ENCODE peak calls at places on chromosome 14, in five cellular contexts. U is right cardiac atrium, I is H9, V is stomach, O is pancreas. Y is an unnamed sample.

GRCh38 chr14:100827751-100828447 is 2.0 kb downstream of the MEG3 start:
- DNase-seq in I (no peak), U (peak), V (no peak), O (peak), Y (no peak)

GRCh38 chr14:96260341-96260821 is 4.4 kb downstream of the BDKRB1 start:
- DNase-seq in U (no peak), O (no peak), V (no peak), I (no peak), Y (no peak)

GRCh38 chr14:59126714-59127436 is 61.6 kb upstream of the DAAM1 start:
- DNase-seq in V (no peak), O (no peak), I (no peak), U (no peak), Y (peak)

GRCh38 chr14:24150567-24150966 is 3.3 kb downstream of the RNF31 start:
- DNase-seq in I (no peak), V (no peak), O (no peak), U (no peak), Y (no peak)

GRCh38 chr14:64233791-64234190 is 60.4 kb downstream of the ESR2 start:
- DNase-seq in U (no peak), V (no peak), O (no peak), I (no peak), Y (no peak)

GRCh38 chr14:101980700-101981099 is 16.3 kb downstream of the DYNC1H1 start:
- DNase-seq in I (no peak), V (peak), O (peak), U (no peak), Y (no peak)

GRCh38 chr14:69325086-69325485 is 65.1 kb downstream of the GALNT16 start:
- DNase-seq in I (no peak), U (no peak), O (no peak), V (no peak), Y (no peak)

GRCh38 chr14:57182760-57183503 is 85.8 kb downstream of the EXOC5 start:
- DNase-seq in U (no peak), O (no peak), I (peak), V (no peak), Y (peak)

GRCh38 chr14:36096090-36096489 is 80.4 kb downstream of the PTCSC3 start:
- DNase-seq in I (no peak), O (no peak), V (no peak), U (no peak), Y (no peak)

GRCh38 chr14:59870277-59871165 is at the start of gene RTN1:
- DNase-seq in I (peak), U (peak), O (peak), V (peak), Y (peak)

GRCh38 chr14:69891422-69891821 is 12.2 kb downstream of the SMOC1 start:
- DNase-seq in U (no peak), O (no peak), V (no peak), I (peak), Y (peak)

GRCh38 chr14:54813081-54813480 is 89.5 kb downstream of the GCH1 start:
- DNase-seq in V (no peak), I (peak), O (no peak), U (no peak), Y (no peak)

GRCh38 chr14:79758985-79759384 is 452.3 kb downstream of the DIO2 start:
- DNase-seq in V (no peak), I (no peak), U (no peak), O (no peak), Y (no peak)

GRCh38 chr14:37147310-37147875 is 25.0 kb downstream of the SLC25A21 start:
- DNase-seq in U (no peak), I (no peak), V (no peak), O (no peak), Y (peak)

GRCh38 chr14:88202296-88202695 is 120.8 kb downstream of the KCNK10 start:
- DNase-seq in I (no peak), U (no peak), V (no peak), O (no peak), Y (no peak)

GRCh38 chr14:103123128-103123633 is at the start of gene TNFAIP2:
- DNase-seq in V (no peak), U (peak), O (peak), I (peak), Y (no peak)

GRCh38 chr14:54974773-54975414 is 52.0 kb downstream of the WDHD1 start:
- DNase-seq in O (no peak), V (no peak), I (no peak), U (no peak), Y (no peak)

GRCh38 chr14:100376751-100377171 is 53.6 kb downstream of the SLC25A47 start:
- DNase-seq in O (no peak), I (no peak), U (no peak), V (no peak), Y (peak)

GRCh38 chr14:91190853-91191252 is 53.7 kb downstream of the GPR68 start:
- DNase-seq in I (no peak), V (no peak), U (no peak), O (no peak), Y (no peak)

GRCh38 chr14:50001999-50002925 is 109.4 kb downstream of the ARF6 start:
- DNase-seq in I (no peak), U (peak), O (peak), V (peak), Y (peak)

GRCh38 chr14:91413547-91414474 is 3.8 kb downstream of the CCDC88C start:
- DNase-seq in I (peak), U (no peak), O (peak), V (peak), Y (peak)

GRCh38 chr14:67317822-67318221 is 41.8 kb downstream of the ATP6V1D start:
- DNase-seq in U (no peak), V (no peak), I (no peak), O (no peak), Y (no peak)

GRCh38 chr14:26554069-26554772 is 43.6 kb downstream of the NOVA1 start:
- DNase-seq in I (no peak), O (no peak), U (no peak), V (no peak), Y (no peak)

GRCh38 chr14:66662374-66662773 is 154.4 kb downstream of the GPHN start:
- DNase-seq in U (no peak), V (no peak), I (no peak), O (no peak), Y (peak)

GRCh38 chr14:42872775-42873174 is 1266.1 kb downstream of the LRFN5 start:
- DNase-seq in U (no peak), I (no peak), O (no peak), V (no peak), Y (no peak)

GRCh38 chr14:50099335-50099734 is 17.0 kb downstream of the VCPKMT start:
- DNase-seq in O (no peak), I (no peak), U (no peak), V (no peak), Y (no peak)

GRCh38 chr14:89841855-89842254 is 112.7 kb downstream of the EFCAB11 start:
- DNase-seq in U (no peak), V (no peak), O (no peak), I (peak), Y (peak)

GRCh38 chr14:88746042-88746441 is 46.7 kb downstream of the EML5 start:
- DNase-seq in I (no peak), O (no peak), V (no peak), U (no peak), Y (no peak)

GRCh38 chr14:68709007-68709406 is 83.9 kb downstream of the ZFP36L1 start:
- DNase-seq in V (no peak), I (no peak), O (no peak), U (no peak), Y (no peak)

GRCh38 chr14:24633353-24633752 is 637 bp downstream of the GZMB start:
- DNase-seq in V (no peak), I (no peak), O (no peak), U (no peak), Y (no peak)

GRCh38 chr14:21711360-21711961 is 37.8 kb upstream of the OR4E1 start:
- DNase-seq in U (no peak), O (no peak), V (no peak), I (no peak), Y (peak)

GRCh38 chr14:67557118-67557517 is 24.0 kb downstream of the PLEKHH1 start:
- DNase-seq in V (no peak), O (no peak), I (no peak), U (no peak), Y (no peak)

GRCh38 chr14:45287609-45288008 is 34.6 kb upstream of the MIS18BP1 start:
- DNase-seq in U (no peak), V (no peak), O (no peak), I (no peak), Y (no peak)

GRCh38 chr14:30855345-30856037 is 18.9 kb upstream of the COCH start:
- DNase-seq in I (no peak), V (no peak), U (no peak), O (no peak), Y (no peak)

GRCh38 chr14:22375321-22375930 is 213.6 kb downstream of the DAD1 start:
- DNase-seq in V (no peak), U (no peak), I (no peak), O (no peak), Y (no peak)

GRCh38 chr14:72906879-72907278 is 13.0 kb upstream of the DPF3 start:
- DNase-seq in V (no peak), I (no peak), O (no peak), U (no peak), Y (no peak)

GRCh38 chr14:62126885-62127478 is 364.8 kb downstream of the SNAPC1 start:
- DNase-seq in U (no peak), V (no peak), O (peak), I (no peak), Y (no peak)

GRCh38 chr14:65462411-65462810 is 49.9 kb downstream of the FUT8 start:
- DNase-seq in V (no peak), I (no peak), O (no peak), U (no peak), Y (no peak)

GRCh38 chr14:101191882-101192660 is 288.5 kb upstream of the RTL1 start:
- DNase-seq in U (no peak), V (peak), I (no peak), O (peak), Y (no peak)

GRCh38 chr14:105436891-105437722 is 17.5 kb downstream of the MTA1 start:
- DNase-seq in V (no peak), O (no peak), I (no peak), U (peak), Y (no peak)
- H3K27ac ChIP-seq in V (no peak), O (no peak), I (no peak), U (no peak), Y (no peak)

DNA sequence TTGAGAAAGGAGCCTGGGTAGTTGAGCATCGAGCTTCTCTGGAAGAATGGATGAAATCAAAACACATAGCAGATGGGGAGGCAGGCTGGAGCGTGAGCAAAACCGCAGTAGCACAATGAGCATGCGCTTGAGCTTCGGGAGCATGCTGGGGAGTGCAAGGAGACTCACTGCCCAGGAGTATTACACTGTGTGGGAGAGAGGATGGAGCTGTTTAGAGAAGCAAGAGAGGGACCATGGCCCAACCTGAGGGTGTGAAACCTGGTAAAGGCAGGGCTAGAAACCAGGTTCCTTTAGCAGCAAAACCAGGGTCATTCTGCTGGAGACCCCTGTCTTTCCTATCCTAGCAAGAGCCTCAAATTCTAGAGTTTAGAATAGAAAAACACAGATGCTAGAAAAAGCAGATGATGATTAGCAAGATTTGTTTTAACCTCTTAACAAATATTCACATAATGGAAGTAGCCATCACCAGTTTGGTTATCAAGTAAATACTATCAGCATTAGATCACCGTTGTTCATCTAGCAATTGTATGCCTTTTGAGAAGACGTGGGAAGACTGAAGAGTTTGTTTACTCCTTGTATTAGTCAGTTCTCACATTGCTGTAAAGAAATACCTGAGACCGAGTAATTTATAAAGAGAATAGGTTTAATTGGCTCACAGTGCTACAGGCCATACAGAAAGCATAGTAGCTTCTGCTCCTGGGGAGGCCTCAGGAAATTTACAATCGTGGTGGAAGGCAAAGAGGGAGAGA is 484.7 kb downstream of the EGLN3 start:
- DNase-seq in I (no peak), O (no peak), V (no peak), U (no peak), Y (peak)
- H3K27ac ChIP-seq in I (no peak), O (no peak), V (no peak), U (no peak), Y (no peak)

DNA sequence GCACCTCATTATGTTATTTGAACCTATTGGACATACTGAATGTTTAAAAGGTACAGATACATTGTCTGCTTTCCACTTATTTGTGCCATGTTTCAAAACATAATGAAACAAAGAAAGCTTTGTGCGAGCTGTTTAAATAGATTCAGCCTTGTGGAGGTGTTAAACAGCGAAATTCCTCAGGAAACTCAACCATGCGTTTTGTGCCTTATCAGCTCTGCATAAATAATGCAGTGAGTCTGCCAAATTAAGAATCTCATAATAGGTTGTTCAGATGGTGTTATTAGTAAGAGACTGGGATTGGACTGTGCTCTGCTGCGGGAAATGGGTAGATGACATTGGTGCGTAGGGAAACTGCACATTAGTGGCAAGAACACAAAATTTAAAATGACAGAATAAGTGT is 163.7 kb upstream of the CLEC14A start:
- DNase-seq in O (no peak), I (no peak), V (no peak), U (no peak), Y (no peak)
- H3K27ac ChIP-seq in O (no peak), I (no peak), V (no peak), U (no peak), Y (no peak)

DNA sequence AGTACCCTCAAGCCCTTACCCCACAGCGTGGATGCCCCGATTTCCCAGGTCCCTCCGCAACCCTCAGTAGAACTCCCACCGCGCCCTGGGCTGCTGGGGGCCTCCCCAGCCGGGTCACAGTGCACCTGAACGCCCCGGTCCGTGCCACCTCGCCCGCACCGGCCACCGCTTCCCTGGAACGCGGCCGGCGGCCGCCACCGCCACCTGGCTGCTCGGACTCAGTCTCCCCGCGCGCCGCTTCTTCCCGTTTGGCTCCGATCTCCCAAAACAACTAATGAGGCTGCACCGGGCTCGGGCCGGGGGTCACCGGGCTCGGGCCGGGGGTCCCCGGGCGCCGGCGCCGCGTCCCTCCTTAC is 1.0 kb downstream of the ITPK1 start:
- DNase-seq in U (peak), I (no peak), O (no peak), V (peak), Y (peak)
- H3K27ac ChIP-seq in U (peak), I (no peak), O (peak), V (peak), Y (no peak)

GRCh38 chr14:75231320-75231719 is 47.3 kb upstream of the FOS start:
- DNase-seq in O (no peak), U (no peak), I (no peak), V (no peak), Y (no peak)

GRCh38 chr14:75232597-75232996 is 46.0 kb upstream of the FOS start:
- DNase-seq in U (no peak), I (no peak), O (no peak), V (no peak), Y (no peak)

GRCh38 chr14:75229576-75229922 is 49.1 kb upstream of the FOS start:
- DNase-seq in U (no peak), I (no peak), V (peak), O (no peak), Y (no peak)

GRCh38 chr14:75226755-75227544 is 50.5 kb upstream of the TMED10 start:
- DNase-seq in O (no peak), I (no peak), V (peak), U (no peak), Y (no peak)

DNA sequence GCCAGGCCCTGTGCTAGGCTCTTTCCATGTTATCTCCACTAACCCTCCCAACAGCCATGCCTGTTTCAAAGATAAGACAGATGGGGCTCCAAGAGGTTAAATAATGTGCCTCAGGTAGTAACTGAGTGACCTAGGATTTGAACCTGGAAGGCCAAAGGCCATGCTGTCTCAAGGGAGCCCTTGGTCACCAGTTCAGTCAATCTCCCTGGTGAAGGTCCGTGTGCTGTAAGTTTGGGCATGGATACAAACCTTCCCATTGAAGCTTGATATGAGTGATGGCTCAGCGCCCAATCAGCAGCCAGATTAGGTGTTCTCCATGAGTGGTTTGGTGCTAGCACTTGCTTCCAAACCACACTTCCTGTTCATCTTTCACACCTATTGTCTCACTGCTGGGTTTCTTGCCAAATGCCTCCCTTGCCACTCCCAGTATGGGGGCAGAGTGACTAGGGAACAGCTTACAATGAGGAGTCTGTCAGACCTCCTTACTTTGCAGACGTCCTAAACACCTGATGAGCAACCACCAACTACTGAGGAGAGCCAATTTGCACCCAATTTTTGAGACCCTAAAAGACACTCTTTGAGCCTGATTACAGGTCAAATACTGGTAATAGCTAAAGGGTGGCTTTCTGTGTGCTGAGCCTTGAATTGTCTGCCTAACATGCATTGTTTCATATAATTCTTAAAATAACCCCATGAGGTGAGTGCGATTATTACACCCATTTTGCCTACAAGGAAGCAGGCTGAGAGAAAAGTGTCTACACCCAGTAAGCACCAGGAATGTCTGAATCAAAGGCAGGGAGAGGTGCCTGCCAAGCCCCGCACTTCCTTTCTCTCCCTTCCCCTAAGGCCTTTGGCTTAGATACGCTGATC is 48.5 kb upstream of the FOS start:
- DNase-seq in V (peak), O (no peak), I (no peak), U (peak), Y (peak)
- H3K27ac ChIP-seq in V (peak), O (peak), I (no peak), U (no peak), Y (no peak)

DNA sequence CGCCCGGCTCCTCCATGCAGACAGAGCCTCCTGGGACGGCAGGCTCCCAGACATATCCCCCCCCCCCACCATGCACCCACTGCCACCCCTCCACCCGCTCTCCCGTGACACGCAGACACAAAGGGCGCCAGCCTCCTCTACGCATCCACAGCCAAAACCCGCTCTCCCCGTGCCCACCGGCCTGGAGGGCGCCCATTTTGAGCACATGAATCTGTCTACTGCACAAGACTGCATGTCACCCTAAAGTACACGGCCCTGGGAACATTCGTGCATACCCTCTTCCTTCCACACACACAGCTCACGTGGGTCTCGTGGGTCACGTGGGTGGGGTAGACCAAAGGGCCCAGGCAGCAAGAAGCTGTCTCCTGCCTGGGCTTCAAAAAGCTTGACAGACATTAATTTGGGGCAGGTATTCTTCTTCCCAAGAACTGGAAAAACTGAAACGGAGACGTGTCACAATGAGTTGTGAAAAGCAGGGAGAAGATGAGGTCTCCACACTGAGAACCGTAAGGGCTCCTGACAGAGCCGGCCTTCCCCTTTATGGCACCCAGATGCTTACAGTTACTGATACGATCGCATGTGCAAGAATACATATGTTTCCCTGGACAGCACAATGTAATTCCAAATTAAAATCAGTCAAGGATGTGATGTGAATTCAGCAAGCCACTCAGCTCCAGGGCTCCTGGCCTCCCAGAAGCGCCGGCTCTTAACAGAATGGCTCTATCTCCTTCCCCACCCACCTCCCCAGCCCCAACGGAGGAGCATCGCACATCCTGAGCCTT is 2.0 kb downstream of the TGFB3 start:
- DNase-seq in V (no peak), U (peak), I (no peak), O (peak), Y (no peak)
- H3K27ac ChIP-seq in V (peak), U (no peak), I (no peak), O (peak), Y (no peak)

Y was measured in endodermal cell.